ENCODE peak calls at places on chromosomes 12 and 14, in seven cellular contexts. Q is heart left ventricle, I is body of pancreas, G is IMR-90, Y is gastrocnemius medialis, D is A549, Z is sigmoid colon. K is an unnamed sample.

GRCh38 chr14:54877015-54877702 is 25.5 kb downstream of the GCH1 start:
- DNase-seq in Q (no peak), I (no peak), G (peak), Y (no peak), D (no peak), Z (no peak), K (no peak)

GRCh38 chr14:104878582-104878981 is 13.5 kb downstream of the CEP170B start:
- DNase-seq in Q (peak), I (no peak), G (no peak), Y (no peak), D (no peak), Z (no peak), K (no peak)

GRCh38 chr14:65179918-65180724 is 77.8 kb upstream of the MAX start:
- DNase-seq in Q (peak), I (peak), G (peak), Y (peak), D (peak), Z (peak), K (no peak)

GRCh38 chr14:32417956-32418552 is 89.0 kb downstream of the AKAP6 start:
- DNase-seq in Q (peak), I (peak), G (peak), Y (no peak), D (no peak), Z (no peak), K (no peak)

GRCh38 chr14:51603495-51603894 is 48.2 kb upstream of the FRMD6 start:
- DNase-seq in Q (no peak), I (no peak), G (no peak), Y (no peak), D (no peak), Z (no peak), K (no peak)

GRCh38 chr12:32270818-32271710 is 128.3 kb upstream of the FGD4 start:
- DNase-seq in Q (no peak), I (peak), G (peak), Y (no peak), D (no peak), Z (no peak), K (no peak)

GRCh38 chr12:123200414-123200813 is 32.5 kb downstream of the MPHOSPH9 start:
- DNase-seq in Q (no peak), I (no peak), G (no peak), Y (no peak), D (no peak), Z (no peak), K (no peak)

GRCh38 chr12:68913682-68914081 is 19.3 kb downstream of the CPM start:
- DNase-seq in Q (no peak), I (no peak), G (peak), Y (no peak), D (no peak), Z (no peak), K (no peak)

GRCh38 chr12:57522887-57523705 is 472 bp downstream of the MBD6 start:
- DNase-seq in Q (peak), I (peak), G (peak), Y (peak), D (no peak), Z (peak), K (peak)

GRCh38 chr14:42000450-42000849 is 393.8 kb downstream of the LRFN5 start:
- DNase-seq in Q (no peak), I (no peak), G (no peak), Y (no peak), D (no peak), Z (no peak), K (no peak)

GRCh38 chr12:100154472-100155247 is 12.0 kb upstream of the BLTP3B start:
- DNase-seq in Q (peak), I (peak), G (peak), Y (peak), D (peak), Z (peak), K (peak)

GRCh38 chr14:68685419-68686211 is 107.3 kb downstream of the ZFP36L1 start:
- DNase-seq in Q (no peak), I (peak), G (peak), Y (no peak), D (no peak), Z (peak), K (no peak)

GRCh38 chr12:113734503-113734902 is 231.6 kb downstream of the RBM19 start:
- DNase-seq in Q (no peak), I (no peak), G (no peak), Y (no peak), D (no peak), Z (no peak), K (no peak)

GRCh38 chr14:100845341-100845740 is 19.4 kb downstream of the MEG3 start:
- DNase-seq in Q (no peak), I (no peak), G (no peak), Y (no peak), D (no peak), Z (no peak), K (no peak)

GRCh38 chr12:64088431-64089349 is 133.4 kb downstream of the KICS2 start:
- DNase-seq in Q (peak), I (peak), G (peak), Y (peak), D (peak), Z (peak), K (no peak)

GRCh38 chr12:46661161-46661845 is 164.5 kb downstream of the SLC38A4 start:
- DNase-seq in Q (no peak), I (peak), G (peak), Y (no peak), D (peak), Z (no peak), K (no peak)

GRCh38 chr12:55829967-55830600 is 697 bp upstream of the DNAJC14 start:
- DNase-seq in Q (peak), I (peak), G (no peak), Y (no peak), D (peak), Z (peak), K (peak)

GRCh38 chr12:58871557-58871956 is 48.7 kb downstream of the LRIG3 start:
- DNase-seq in Q (no peak), I (no peak), G (no peak), Y (no peak), D (no peak), Z (no peak), K (no peak)
- H3K4me3 ChIP-seq in Q (no peak), I (no peak), G (no peak), Y (no peak), D (no peak), Z (peak), K (no peak)

DNA sequence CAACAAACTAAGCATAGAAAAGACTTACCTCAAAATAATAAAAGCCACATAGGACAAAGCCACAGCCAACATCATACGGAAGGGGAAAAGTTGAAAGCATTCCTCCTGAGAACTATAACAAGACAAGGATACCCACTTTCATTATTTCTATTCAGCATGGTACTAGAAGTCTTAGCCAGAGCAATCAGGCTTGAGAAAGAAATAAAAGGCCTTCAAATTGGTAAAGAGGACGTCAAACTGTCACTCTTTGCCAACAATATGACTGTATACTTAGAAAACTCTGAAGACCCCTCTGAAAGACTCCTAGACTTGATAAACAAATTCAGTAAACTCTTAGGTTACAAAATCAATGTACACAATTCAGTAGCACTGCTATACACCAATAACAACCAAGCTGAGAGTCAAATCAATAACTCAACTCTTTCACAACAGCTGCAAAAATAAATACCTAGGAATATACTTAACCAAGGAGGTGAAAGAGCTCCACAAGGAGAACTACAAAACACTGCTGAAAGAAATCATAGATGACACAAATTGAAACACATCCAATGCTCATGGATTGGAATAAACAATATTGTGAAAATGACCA is 11.6 kb upstream of the CLEC1A start:
- DNase-seq in Q (no peak), I (no peak), G (no peak), Y (no peak), D (no peak), Z (no peak), K (no peak)
- TF ChIP-seq POLR2A in Q (no peak), I (no peak), G (no peak), Y (no peak), D (no peak), Z (no peak), K (no peak)

GRCh38 chr14:37590810-37591139 is 4.3 kb downstream of the FOXA1 start:
- DNase-seq in Q (no peak), I (no peak), G (no peak), Y (no peak), D (no peak), Z (no peak), K (no peak)

GRCh38 chr14:37588667-37588955 is 6.4 kb downstream of the FOXA1 start:
- DNase-seq in Q (no peak), I (no peak), G (no peak), Y (no peak), D (no peak), Z (no peak), K (no peak)

GRCh38 chr14:37591311-37591940 is 3.6 kb downstream of the FOXA1 start:
- DNase-seq in Q (no peak), I (no peak), G (no peak), Y (no peak), D (no peak), Z (no peak), K (peak)

GRCh38 chr14:37588956-37589737 is 5.9 kb downstream of the FOXA1 start:
- DNase-seq in Q (no peak), I (no peak), G (no peak), Y (no peak), D (no peak), Z (no peak), K (no peak)

DNA sequence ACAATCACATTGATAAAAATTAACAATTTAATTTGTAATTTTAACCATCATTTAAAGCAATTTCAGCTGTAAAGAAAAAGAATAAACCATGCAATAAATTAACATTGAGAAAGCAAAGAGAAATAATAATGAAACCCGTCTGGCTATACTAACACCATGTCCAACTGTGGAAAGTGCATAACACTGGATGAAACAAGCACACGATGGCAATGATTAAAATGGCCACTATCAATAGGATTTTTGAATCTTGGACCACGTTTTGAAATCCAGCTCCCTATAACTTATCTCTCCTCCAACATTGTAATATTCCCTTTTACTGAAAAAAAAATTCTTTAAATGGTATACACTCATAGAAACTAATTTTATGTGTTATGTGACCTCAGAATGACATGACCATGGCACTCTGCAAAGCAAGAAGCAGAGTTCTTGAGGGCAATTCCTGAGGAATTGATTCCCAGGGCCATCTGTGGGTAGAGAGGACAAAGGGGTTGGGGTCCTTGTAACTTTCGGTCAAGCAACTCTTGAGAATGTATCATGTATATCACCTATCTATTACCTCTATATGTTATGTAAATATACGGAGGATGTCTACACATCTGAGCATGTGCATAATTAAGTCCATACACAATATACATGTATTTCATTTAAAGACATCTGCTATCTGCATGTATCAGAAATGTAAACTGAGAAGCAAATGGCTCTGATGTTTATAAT is 4.8 kb downstream of the FOXA1 start:
- DNase-seq in Q (no peak), I (no peak), G (no peak), Y (no peak), D (no peak), Z (no peak), K (no peak)
- H3K4me3 ChIP-seq in Q (no peak), I (no peak), G (no peak), Y (no peak), D (peak), Z (no peak), K (peak)

DNA sequence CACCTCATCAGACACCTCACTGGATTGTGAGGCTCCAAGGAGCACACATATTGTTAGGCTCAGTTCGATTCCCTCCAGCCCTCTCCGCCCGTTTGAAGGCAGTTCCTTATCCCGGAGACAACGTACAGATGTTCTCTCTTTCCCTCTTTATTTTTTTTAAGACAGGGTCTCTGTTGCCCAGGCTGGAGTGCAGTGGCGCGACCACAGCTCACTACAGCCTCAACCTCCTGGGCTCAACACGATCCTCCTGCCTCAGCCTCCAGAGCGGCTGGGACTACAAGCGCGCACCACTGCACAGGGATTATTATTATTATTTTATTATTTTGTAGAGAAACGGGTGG is 718 bp upstream of the TROAP start:
- DNase-seq in Q (no peak), I (no peak), G (no peak), Y (no peak), D (no peak), Z (no peak), K (no peak)
- TF ChIP-seq POLR2A in Q (no peak), I (no peak), G (no peak), Y (no peak), D (no peak), Z (no peak), K (no peak)

GRCh38 chr14:60648169-60648933 is 926 bp downstream of the SIX1 start:
- DNase-seq in Q (no peak), I (no peak), G (peak), Y (peak), D (peak), Z (no peak), K (no peak)

GRCh38 chr14:60647837-60648168 is 1.5 kb downstream of the SIX1 start:
- DNase-seq in Q (no peak), I (no peak), G (no peak), Y (no peak), D (no peak), Z (no peak), K (no peak)

GRCh38 chr14:60645191-60645590 is 4.1 kb downstream of the SIX1 start:
- DNase-seq in Q (no peak), I (no peak), G (no peak), Y (no peak), D (no peak), Z (no peak), K (no peak)

GRCh38 chr14:60647081-60647836 is 2.0 kb downstream of the SIX1 start:
- DNase-seq in Q (no peak), I (no peak), G (peak), Y (peak), D (no peak), Z (no peak), K (peak)

GRCh38 chr14:60646202-60646886 is 2.9 kb downstream of the SIX1 start:
- DNase-seq in Q (no peak), I (no peak), G (no peak), Y (peak), D (no peak), Z (no peak), K (no peak)
- H3K4me3 ChIP-seq in Q (no peak), I (no peak), G (peak), Y (peak), D (no peak), Z (no peak), K (no peak)

DNA sequence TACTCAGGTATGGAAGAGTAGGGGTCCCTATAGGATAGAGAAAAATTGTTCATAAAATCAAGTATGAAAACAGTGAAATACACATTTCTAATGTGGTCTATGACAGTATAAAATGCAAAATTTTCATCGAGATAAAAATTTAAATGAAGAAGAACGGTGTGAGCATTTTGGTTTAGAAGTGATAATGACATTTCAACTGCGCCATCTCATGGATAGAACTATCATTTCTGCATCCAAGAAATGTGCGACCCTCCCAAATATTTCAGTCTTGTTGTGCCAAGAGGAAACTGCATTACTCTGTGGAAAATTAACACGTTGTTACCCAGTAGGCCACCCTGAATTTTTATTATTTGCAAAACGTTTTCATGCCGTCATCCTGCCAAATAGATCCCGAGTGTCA is 108.8 kb downstream of the CRACR2A start:
- DNase-seq in Q (no peak), I (no peak), G (no peak), Y (no peak), D (no peak), Z (no peak), K (no peak)
- TF ChIP-seq POLR2A in Q (no peak), I (no peak), G (no peak), Y (no peak), D (no peak), Z (no peak), K (no peak)

GRCh38 chr12:109613611-109614455 is 40.2 kb downstream of the MVK start:
- DNase-seq in Q (no peak), I (no peak), G (no peak), Y (no peak), D (no peak), Z (no peak), K (no peak)
- H3K4me3 ChIP-seq in Q (no peak), I (no peak), G (no peak), Y (no peak), D (no peak), Z (no peak), K (no peak)

DNA sequence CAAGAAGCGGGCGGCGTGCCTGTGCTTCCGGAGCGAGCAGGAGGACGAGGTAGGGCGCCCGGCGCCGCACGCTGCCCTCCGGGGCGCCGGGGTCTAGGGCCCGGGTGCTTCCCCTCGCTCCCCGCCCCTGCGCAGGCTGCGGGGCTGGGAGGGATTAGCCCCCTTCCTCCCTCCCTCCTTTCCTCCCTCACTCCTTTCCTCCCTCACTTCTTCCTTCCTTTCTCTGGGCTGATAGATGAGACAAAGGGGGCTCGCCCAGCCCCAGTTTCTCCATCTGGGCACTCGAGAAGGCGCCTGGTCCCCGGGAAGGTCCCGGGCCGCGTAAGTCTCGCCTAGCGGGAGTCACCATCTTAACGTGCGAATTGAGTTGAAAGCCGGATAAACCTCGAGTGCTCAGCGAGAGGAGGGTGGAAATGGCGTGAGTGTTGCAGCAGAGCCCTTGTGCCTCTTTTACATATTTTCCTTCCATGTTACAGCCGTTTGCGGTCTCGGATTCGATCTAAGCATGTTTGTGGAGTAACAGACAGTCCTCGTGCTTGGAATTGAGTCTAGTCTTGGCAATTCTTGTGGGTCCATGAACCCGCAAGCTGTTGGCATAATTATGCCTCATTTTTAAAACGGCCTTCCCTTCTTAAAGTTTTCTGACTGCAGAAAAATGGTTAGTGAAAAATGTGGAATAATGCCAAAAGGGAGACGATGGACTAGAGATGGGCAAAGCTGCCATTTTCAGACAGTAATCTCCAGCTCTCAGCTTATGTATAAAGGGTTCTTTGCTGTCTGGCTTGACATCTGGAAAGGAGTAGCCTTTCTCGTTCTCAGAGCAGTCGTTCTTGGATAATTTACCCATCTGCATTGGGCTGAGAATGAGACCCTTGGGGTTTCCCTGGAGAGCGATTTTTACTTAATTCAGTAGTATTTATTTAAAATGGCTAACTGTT is 917 bp downstream of the NUDT4 start:
- DNase-seq in Q (peak), I (peak), G (peak), Y (peak), D (peak), Z (peak), K (peak)
- TF ChIP-seq POLR2A in Q (peak), I (peak), G (peak), Y (no peak), D (no peak), Z (no peak), K (no peak)

DNA sequence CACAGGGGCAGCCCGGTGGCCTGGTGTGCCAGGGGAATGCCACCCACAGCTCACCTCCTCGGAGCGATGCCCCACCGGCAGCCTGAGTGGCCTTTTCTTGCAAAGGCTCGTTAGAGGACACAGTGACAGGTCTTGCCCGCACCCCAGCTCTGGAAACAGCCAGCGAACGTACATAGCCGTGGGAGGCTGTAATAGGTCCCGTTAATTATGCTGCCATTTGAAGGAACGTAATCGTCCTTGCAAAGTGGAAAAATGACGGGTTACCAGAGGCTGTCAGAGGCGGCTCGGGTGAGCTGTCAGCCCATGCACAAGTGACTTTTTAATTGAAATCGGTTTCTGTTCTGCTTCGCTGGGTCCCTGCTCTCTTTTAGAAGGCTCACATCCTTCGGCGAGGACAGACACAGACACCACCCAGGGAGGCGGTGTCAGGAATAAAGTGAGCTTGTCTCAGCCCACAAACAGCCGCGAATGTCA is 77.3 kb upstream of the RFLNA start:
- DNase-seq in Q (no peak), I (no peak), G (no peak), Y (no peak), D (no peak), Z (no peak), K (no peak)
- H3K4me3 ChIP-seq in Q (no peak), I (no peak), G (no peak), Y (no peak), D (no peak), Z (no peak), K (no peak)

K was measured in right lobe of liver.